ENCODE peak calls at places on chromosomes 16 and 17, in eight cellular contexts. Z is endodermal cell; I is lung; A is aorta; J is IMR-90; F is effector memory CD4-positive, alpha-beta T cell; T is upper lobe of left lung; L is astrocyte. E is an unnamed sample. For H3K4me1, the result is how much of the 10 kb centered on the place peaks cover.

GRCh38 chr16:27164280-27164837 is 39.0 kb upstream of the KDM8 start:
- DNase-seq in J (no peak), I (no peak), L (peak), T (no peak), A (no peak), F (no peak), Z (no peak), E (no peak)

GRCh38 chr17:55783684-55784245 is 32.9 kb downstream of the PCTP start:
- DNase-seq in I (peak), T (peak), A (peak), L (no peak), J (no peak), F (no peak), Z (peak), E (peak)

GRCh38 chr17:67638871-67639270 is 78.9 kb upstream of the NOL11 start:
- DNase-seq in Z (no peak), F (no peak), I (no peak), T (no peak), A (no peak), L (no peak), J (no peak), E (no peak)

GRCh38 chr16:66036775-66037715 is 329.4 kb upstream of the CDH5 start:
- DNase-seq in L (peak), Z (no peak), T (no peak), J (no peak), A (no peak), I (no peak), F (no peak), E (peak)

GRCh38 chr16:79360267-79360666 is 240.3 kb downstream of the MAF start:
- DNase-seq in F (no peak), J (no peak), Z (no peak), I (no peak), A (no peak), T (no peak), L (no peak), E (no peak)

GRCh38 chr17:17921192-17922082 is 50.8 kb downstream of the TOM1L2 start:
- DNase-seq in Z (peak), A (no peak), L (peak), F (no peak), I (no peak), J (peak), T (no peak), E (no peak)

GRCh38 chr16:22216191-22216831 is 10.2 kb downstream of the EEF2K start:
- DNase-seq in T (no peak), J (peak), A (no peak), L (peak), Z (no peak), I (no peak), F (no peak), E (no peak)

GRCh38 chr16:53775821-53776431 is 72.0 kb downstream of the FTO start:
- DNase-seq in J (peak), I (peak), T (peak), F (no peak), A (no peak), L (peak), Z (no peak), E (no peak)

GRCh38 chr17:41987642-41988041 is 21.0 kb downstream of the CNP start:
- DNase-seq in F (no peak), A (no peak), T (no peak), Z (no peak), J (no peak), I (no peak), L (no peak), E (no peak)

GRCh38 chr17:81722184-81723120 is 10.4 kb downstream of the SLC25A10 start:
- DNase-seq in I (peak), F (no peak), J (no peak), L (no peak), A (peak), Z (peak), T (peak), E (peak)

GRCh38 chr16:74760007-74760767 is 14.4 kb downstream of the FA2H start:
- DNase-seq in A (peak), L (no peak), F (no peak), T (no peak), Z (no peak), I (no peak), J (peak), E (no peak)

GRCh38 chr16:67207857-67208524 is 9.1 kb downstream of the ELMO3 start:
- DNase-seq in I (no peak), L (no peak), J (peak), T (no peak), A (no peak), Z (no peak), F (no peak), E (no peak)

GRCh38 chr17:44637066-44637465 is 19.2 kb upstream of the MEIOC start:
- DNase-seq in T (no peak), Z (no peak), J (no peak), I (no peak), A (no peak), F (no peak), L (no peak), E (no peak)

GRCh38 chr16:30998852-30999761 is 11.3 kb downstream of the STX1B start:
- DNase-seq in Z (no peak), J (no peak), T (no peak), F (no peak), I (no peak), L (peak), A (peak), E (no peak)

GRCh38 chr17:59786536-59787319 is 79.3 kb downstream of the VMP1 start:
- DNase-seq in I (peak), L (peak), A (no peak), J (peak), F (peak), Z (peak), T (peak), E (no peak)

GRCh38 chr16:30761427-30761927 is 385 bp downstream of the CFAP119 start:
- DNase-seq in J (peak), I (no peak), F (no peak), T (peak), Z (peak), L (peak), A (no peak), E (no peak)

GRCh38 chr17:67400193-67400592 is 23.1 kb downstream of the PITPNC1 start:
- DNase-seq in J (peak), F (no peak), A (no peak), L (no peak), T (no peak), Z (no peak), I (no peak), E (no peak)

DNA sequence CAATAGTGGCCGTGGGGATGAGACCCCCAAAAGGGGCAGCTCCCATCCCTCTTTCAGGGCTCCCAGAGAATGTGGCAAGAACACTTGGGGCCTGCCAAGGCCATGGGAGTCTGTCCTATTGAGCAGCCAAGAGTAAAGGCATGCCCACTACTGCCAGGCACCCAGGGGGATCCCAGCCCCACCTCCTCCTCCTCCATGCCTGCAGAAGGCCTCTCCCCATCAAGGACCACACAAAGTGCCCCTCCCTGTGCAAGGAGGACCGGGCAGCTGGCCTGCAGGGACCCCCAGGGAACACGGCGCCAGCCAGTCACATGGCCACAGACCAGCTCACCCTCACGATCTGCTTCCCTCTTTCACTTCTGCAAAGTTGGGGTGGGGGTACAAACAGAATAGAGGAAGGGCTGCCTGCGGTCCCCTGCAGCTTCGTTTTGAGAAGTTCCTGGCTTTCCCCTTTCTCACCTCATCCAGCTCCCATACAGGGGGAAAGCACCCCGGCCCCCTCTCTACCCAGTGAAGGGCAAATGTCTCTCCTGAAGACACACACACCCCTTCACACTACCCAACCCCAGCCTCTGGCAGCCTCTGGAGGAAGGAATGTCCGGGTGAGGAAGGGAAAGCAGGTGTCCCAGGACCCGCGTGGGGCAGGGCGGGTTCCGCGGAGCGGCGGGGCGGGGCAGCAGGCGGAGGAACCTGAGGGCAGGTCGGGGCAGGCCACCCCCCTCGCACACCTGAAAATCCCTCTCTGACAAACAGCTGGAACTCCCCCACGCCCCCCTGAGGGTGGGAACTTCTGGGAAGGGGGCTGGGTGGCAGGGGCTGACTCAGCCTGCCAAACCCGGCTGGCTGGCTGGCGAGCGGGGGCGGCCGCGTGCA is 2.0 kb downstream of the PPP1R9B start:
- DNase-seq in I (peak), T (peak), F (peak), Z (peak), A (peak), L (no peak), J (peak), E (no peak)
- H3K4me1 ChIP-seq in I (under half), T (half or more), F (half or more), Z (under half), A (under half), L (under half), J (under half), E (half or more)

GRCh38 chr17:75406222-75406615 is 741 bp upstream of the GRB2 start:
- DNase-seq in L (no peak), J (no peak), T (peak), F (no peak), A (no peak), Z (peak), I (no peak), E (no peak)
- H3K4me3 ChIP-seq in L (peak), J (peak), T (peak), F (peak), A (peak), Z (peak), I (peak), E (peak)

DNA sequence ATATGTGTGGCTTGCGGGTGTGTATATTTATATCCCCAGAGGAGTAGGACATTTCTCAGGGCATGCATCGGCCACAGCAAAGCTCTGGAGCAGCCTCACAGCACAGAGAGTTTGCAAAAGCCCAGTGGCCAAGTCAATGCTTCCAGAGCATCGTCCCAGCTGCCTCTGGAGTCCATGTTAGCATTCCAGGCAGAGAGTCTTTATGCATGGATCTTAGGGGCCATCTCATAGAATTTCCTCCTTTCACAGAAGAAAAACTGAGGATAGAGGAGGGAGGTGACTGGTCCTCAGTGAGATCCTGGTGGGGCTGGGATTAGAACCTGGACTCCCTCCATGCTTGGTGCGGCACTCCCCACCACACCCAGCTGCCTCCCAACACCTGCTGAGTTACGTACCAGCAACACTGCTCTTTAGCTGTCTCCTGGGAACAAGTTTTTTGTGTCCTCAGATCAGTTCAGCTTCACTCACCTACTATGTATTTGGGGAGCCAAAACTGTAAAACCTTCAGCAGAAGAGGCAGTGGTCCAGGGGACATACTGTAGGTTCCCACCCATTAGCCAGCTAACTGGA is 222.6 kb downstream of the CCDC182 start:
- DNase-seq in L (no peak), Z (no peak), I (no peak), T (no peak), F (no peak), A (no peak), J (no peak), E (no peak)
- H3K4me1 ChIP-seq in L (under half), Z (under half), I (under half), T (under half), F (under half), A (under half), J (under half), E (under half)

GRCh38 chr17:32116937-32117336 is 25.4 kb upstream of the RHOT1 start:
- DNase-seq in Z (no peak), J (no peak), T (no peak), L (no peak), I (no peak), F (no peak), A (no peak), E (no peak)

GRCh38 chr17:32114536-32114935 is 27.8 kb upstream of the RHOT1 start:
- DNase-seq in F (no peak), Z (no peak), J (no peak), I (no peak), L (no peak), A (no peak), T (no peak), E (no peak)

GRCh38 chr17:32110596-32110995 is 31.7 kb upstream of the RHOT1 start:
- DNase-seq in Z (peak), T (no peak), I (no peak), L (no peak), J (no peak), A (no peak), F (no peak), E (no peak)

GRCh38 chr17:32112416-32112815 is 29.9 kb upstream of the RHOT1 start:
- DNase-seq in J (no peak), I (no peak), Z (peak), F (no peak), T (no peak), L (no peak), A (no peak), E (no peak)

DNA sequence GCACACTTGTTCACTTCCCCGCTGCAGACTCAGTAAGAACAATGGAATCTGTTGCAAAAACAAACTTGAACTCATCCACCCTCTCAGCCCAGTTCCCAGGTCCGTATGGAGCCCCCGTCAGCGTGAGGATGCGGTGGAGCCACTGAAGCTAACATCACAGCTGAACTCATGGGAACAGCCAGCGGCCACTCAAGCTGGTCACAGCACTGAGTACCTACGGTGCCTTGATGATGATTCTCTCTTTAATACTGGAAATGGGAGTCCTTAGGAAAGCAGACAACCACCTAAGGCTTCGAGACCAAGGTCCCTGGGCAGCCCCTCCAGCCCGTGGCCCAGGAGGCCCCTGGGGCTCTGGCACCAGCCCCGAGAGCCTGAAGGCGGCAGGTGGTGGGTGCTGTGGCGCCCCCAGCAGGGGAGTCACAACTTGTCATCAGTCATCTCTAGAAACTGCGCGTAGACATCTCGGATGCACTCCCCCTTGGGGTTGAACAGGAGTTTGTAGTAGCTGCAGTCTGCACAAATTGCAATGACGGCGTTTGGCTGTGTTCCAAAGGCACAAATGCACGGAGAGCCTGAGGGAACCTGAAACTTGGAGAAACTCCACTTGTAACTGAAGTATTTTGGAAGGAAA is 31.0 kb upstream of the RHOT1 start:
- DNase-seq in Z (peak), J (peak), I (peak), L (peak), F (no peak), A (peak), T (no peak), E (no peak)
- H3K4me3 ChIP-seq in Z (no peak), J (no peak), I (no peak), L (no peak), F (no peak), A (no peak), T (no peak), E (no peak)

DNA sequence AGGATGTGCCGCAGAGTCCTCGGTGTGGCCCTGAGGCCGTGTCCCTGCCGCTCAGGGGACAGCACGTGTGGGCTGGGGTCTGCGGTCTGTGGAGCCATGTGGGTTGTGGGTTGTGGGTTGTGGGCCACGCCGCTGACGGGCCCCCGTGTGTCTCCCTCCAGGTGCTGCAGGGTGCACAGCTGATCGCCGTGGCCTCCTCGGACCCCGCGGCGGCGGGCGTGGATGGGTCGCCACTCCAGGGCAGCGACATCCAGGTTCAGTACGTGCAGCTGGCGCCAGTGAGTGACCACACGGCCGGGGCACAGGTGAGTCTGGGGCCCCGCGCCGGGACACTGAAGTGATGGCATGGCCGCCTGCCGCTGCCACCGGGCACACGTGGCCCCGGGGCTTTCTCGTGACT is 120.7 kb downstream of the BANP start:
- DNase-seq in J (no peak), F (no peak), I (no peak), Z (no peak), L (no peak), A (peak), T (no peak), E (no peak)
- H3K4me1 ChIP-seq in J (under half), F (under half), I (under half), Z (under half), L (under half), A (under half), T (under half), E (under half)

DNA sequence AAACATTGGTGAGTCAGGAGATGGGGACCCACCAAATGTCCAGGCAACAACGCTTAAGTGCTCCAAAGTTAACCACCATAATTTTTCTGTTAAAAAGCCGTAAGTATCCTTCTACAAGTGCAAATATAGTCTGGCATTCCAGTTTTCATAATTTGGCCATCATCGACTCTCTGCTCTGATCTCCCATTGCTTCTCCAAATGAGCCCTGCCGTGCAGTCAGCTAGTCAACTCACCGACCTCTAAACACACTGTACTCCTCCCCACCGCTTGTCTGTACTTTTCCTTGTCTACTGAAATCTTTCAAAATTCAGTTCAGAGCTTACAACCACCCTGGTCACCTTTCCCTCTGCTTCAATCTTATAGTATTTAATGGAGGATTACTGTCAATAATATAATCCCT is 52.6 kb upstream of the SLC25A19 start:
- DNase-seq in I (no peak), T (no peak), A (no peak), J (no peak), L (no peak), F (no peak), Z (no peak), E (no peak)
- H3K4me3 ChIP-seq in I (no peak), T (no peak), A (no peak), J (no peak), L (no peak), F (no peak), Z (no peak), E (no peak)

GRCh38 chr16:3838600-3839401 is 41.7 kb downstream of the CREBBP start:
- DNase-seq in A (no peak), Z (no peak), L (peak), F (no peak), J (peak), T (no peak), I (no peak), E (no peak)

GRCh38 chr16:3837851-3838564 is 42.5 kb downstream of the CREBBP start:
- DNase-seq in F (no peak), Z (no peak), J (no peak), I (no peak), T (no peak), L (no peak), A (no peak), E (no peak)

GRCh38 chr16:3842994-3843393 is 37.5 kb downstream of the CREBBP start:
- DNase-seq in T (peak), F (no peak), Z (no peak), A (no peak), L (no peak), I (no peak), J (no peak), E (no peak)

GRCh38 chr16:3839402-3840184 is 40.9 kb downstream of the CREBBP start:
- DNase-seq in T (no peak), L (no peak), I (no peak), Z (no peak), J (no peak), F (no peak), A (no peak), E (no peak)

DNA sequence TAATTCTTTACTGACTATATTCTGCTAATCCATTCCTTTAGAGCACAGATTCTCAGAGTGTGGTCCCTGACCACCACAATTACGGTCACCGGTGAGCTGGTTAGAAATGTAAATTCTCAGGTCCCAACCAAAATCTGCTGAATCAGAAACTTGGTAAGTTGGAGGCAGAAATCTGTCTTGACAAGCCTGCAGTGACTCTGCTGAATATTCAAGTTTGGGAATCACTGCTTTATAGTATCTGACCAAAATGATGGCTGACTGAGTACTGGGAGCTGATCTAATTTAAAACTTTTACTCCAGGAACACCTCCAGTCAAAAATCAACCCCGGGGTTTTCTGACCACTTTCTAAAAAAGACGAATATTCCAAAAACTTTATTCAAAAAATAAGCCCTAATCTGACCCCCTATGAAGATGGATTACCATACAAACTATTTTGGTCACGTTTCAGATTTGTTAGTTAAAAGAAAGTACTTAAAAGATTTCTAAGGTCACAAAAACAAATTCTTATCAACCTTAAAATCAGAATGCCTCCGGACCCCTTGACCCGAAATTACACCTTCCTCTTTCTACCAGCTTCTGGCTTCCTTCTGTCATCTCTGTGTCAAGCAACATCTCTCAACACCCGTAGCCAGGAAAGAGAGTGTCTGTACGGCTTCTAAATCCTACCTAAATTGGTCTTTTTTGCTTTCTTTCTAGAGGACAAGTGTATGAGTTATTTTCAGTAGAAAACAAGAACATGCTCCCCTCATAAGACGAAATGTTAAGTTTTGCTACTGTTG is 38.6 kb downstream of the CREBBP start:
- DNase-seq in I (no peak), J (no peak), A (no peak), T (no peak), F (no peak), Z (no peak), L (no peak), E (no peak)
- H3K4me1 ChIP-seq in I (under half), J (under half), A (under half), T (under half), F (under half), Z (under half), L (under half), E (under half)

E was measured in suprapubic skin.